ENCODE peak calls at places on chromosomes 6 and 20, in ten cellular contexts. One of them, this sample, is unnamed.

GRCh38 chr6:166512567-166512966 is 73.9 kb downstream of the RAMACL start:
- DNase-seq in gastrocnemius medialis: no peak
- DNase-seq in lower lobe of right lung: no peak
- DNase-seq in PC-9: no peak
- DNase-seq in PC-3: no peak
- DNase-seq in body of pancreas: no peak
- DNase-seq in pancreas: peak; percentile 6
- DNase-seq in left lung: no peak
- DNase-seq in Peyer's patch: peak; percentile 85
- DNase-seq in hepatocyte: no peak
- DNase-seq in this sample: no peak

GRCh38 chr6:150001295-150001990 is 23.9 kb downstream of the RAET1L start:
- DNase-seq in gastrocnemius medialis: no peak
- DNase-seq in lower lobe of right lung: no peak
- DNase-seq in PC-9: no peak
- DNase-seq in PC-3: no peak
- DNase-seq in body of pancreas: no peak
- DNase-seq in pancreas: no peak
- DNase-seq in left lung: no peak
- DNase-seq in Peyer's patch: no peak
- DNase-seq in hepatocyte: no peak
- DNase-seq in this sample: no peak

GRCh38 chr6:111589366-111589765 is 16.3 kb downstream of the TRAF3IP2 start:
- DNase-seq in gastrocnemius medialis: no peak
- DNase-seq in lower lobe of right lung: no peak
- DNase-seq in PC-9: peak; percentile 91
- DNase-seq in PC-3: peak; percentile 89
- DNase-seq in body of pancreas: no peak
- DNase-seq in pancreas: no peak
- DNase-seq in left lung: no peak
- DNase-seq in Peyer's patch: peak; percentile 69
- DNase-seq in hepatocyte: no peak
- DNase-seq in this sample: peak; percentile 39

GRCh38 chr6:150238294-150238693 is 95.5 kb downstream of the PPP1R14C start:
- DNase-seq in gastrocnemius medialis: no peak
- DNase-seq in lower lobe of right lung: peak; percentile 71
- DNase-seq in PC-9: no peak
- DNase-seq in PC-3: peak; percentile 24
- DNase-seq in body of pancreas: peak; percentile 76
- DNase-seq in pancreas: peak; percentile 56
- DNase-seq in left lung: peak; percentile 57
- DNase-seq in Peyer's patch: peak; percentile 50
- DNase-seq in hepatocyte: no peak
- DNase-seq in this sample: no peak

GRCh38 chr20:48541581-48542071 is 286.2 kb downstream of the PREX1 start:
- DNase-seq in gastrocnemius medialis: no peak
- DNase-seq in lower lobe of right lung: no peak
- DNase-seq in PC-9: no peak
- DNase-seq in PC-3: no peak
- DNase-seq in body of pancreas: no peak
- DNase-seq in pancreas: no peak
- DNase-seq in left lung: no peak
- DNase-seq in Peyer's patch: no peak
- DNase-seq in hepatocyte: no peak
- DNase-seq in this sample: no peak

GRCh38 chr6:1789092-1789491 is 179.4 kb downstream of the FOXC1 start:
- DNase-seq in gastrocnemius medialis: no peak
- DNase-seq in lower lobe of right lung: no peak
- DNase-seq in PC-9: no peak
- DNase-seq in PC-3: no peak
- DNase-seq in body of pancreas: no peak
- DNase-seq in pancreas: no peak
- DNase-seq in left lung: no peak
- DNase-seq in Peyer's patch: no peak
- DNase-seq in hepatocyte: no peak
- DNase-seq in this sample: no peak

GRCh38 chr6:104809116-104809515 is 50.6 kb downstream of the HACE1 start:
- DNase-seq in gastrocnemius medialis: no peak
- DNase-seq in lower lobe of right lung: no peak
- DNase-seq in PC-9: no peak
- DNase-seq in PC-3: no peak
- DNase-seq in body of pancreas: no peak
- DNase-seq in pancreas: no peak
- DNase-seq in left lung: no peak
- DNase-seq in Peyer's patch: no peak
- DNase-seq in hepatocyte: no peak
- DNase-seq in this sample: no peak

GRCh38 chr20:64108731-64109389 is 1.5 kb upstream of the NPBWR2 start:
- DNase-seq in gastrocnemius medialis: no peak
- DNase-seq in lower lobe of right lung: peak; percentile 26
- DNase-seq in PC-9: peak; percentile 32
- DNase-seq in PC-3: no peak
- DNase-seq in body of pancreas: no peak
- DNase-seq in pancreas: no peak
- DNase-seq in left lung: peak; percentile 11
- DNase-seq in Peyer's patch: peak; percentile 32
- DNase-seq in hepatocyte: no peak
- DNase-seq in this sample: peak; percentile 3

GRCh38 chr6:54868556-54868955 is 22.0 kb downstream of the FAM83B start:
- DNase-seq in gastrocnemius medialis: no peak
- DNase-seq in lower lobe of right lung: no peak
- DNase-seq in PC-9: no peak
- DNase-seq in PC-3: no peak
- DNase-seq in body of pancreas: no peak
- DNase-seq in pancreas: no peak
- DNase-seq in left lung: no peak
- DNase-seq in Peyer's patch: no peak
- DNase-seq in hepatocyte: no peak
- DNase-seq in this sample: no peak

GRCh38 chr20:257419-257818 is at the start of gene DEFB132:
- DNase-seq in gastrocnemius medialis: no peak
- DNase-seq in lower lobe of right lung: no peak
- DNase-seq in PC-9: no peak
- DNase-seq in PC-3: no peak
- DNase-seq in body of pancreas: no peak
- DNase-seq in pancreas: no peak
- DNase-seq in left lung: no peak
- DNase-seq in Peyer's patch: no peak
- DNase-seq in hepatocyte: no peak
- DNase-seq in this sample: no peak

GRCh38 chr6:3119040-3119723 is 671 bp downstream of the BPHL start:
- DNase-seq in gastrocnemius medialis: no peak
- DNase-seq in lower lobe of right lung: no peak
- DNase-seq in PC-9: no peak
- DNase-seq in PC-3: peak; percentile 35
- DNase-seq in body of pancreas: no peak
- DNase-seq in pancreas: no peak
- DNase-seq in left lung: no peak
- DNase-seq in Peyer's patch: peak; percentile 76
- DNase-seq in hepatocyte: peak; percentile 73
- DNase-seq in this sample: no peak

GRCh38 chr6:34246563-34247391 is 2.0 kb downstream of the SMIM29 start:
- DNase-seq in gastrocnemius medialis: no peak
- DNase-seq in lower lobe of right lung: peak; percentile 39
- DNase-seq in PC-9: peak; percentile 75
- DNase-seq in PC-3: peak; percentile 59
- DNase-seq in body of pancreas: peak; percentile 38
- DNase-seq in pancreas: no peak
- DNase-seq in left lung: no peak
- DNase-seq in Peyer's patch: peak; percentile 73
- DNase-seq in hepatocyte: peak; percentile 47
- DNase-seq in this sample: no peak

GRCh38 chr6:13870185-13870584 is 54.6 kb upstream of the RNF182 start:
- DNase-seq in gastrocnemius medialis: no peak
- DNase-seq in lower lobe of right lung: no peak
- DNase-seq in PC-9: no peak
- DNase-seq in PC-3: no peak
- DNase-seq in body of pancreas: no peak
- DNase-seq in pancreas: no peak
- DNase-seq in left lung: no peak
- DNase-seq in Peyer's patch: no peak
- DNase-seq in hepatocyte: no peak
- DNase-seq in this sample: no peak

GRCh38 chr6:90068264-90068663 is 174.0 kb downstream of the GJA10 start:
- DNase-seq in gastrocnemius medialis: no peak
- DNase-seq in lower lobe of right lung: no peak
- DNase-seq in PC-9: no peak
- DNase-seq in PC-3: peak; percentile 6
- DNase-seq in body of pancreas: no peak
- DNase-seq in pancreas: no peak
- DNase-seq in left lung: no peak
- DNase-seq in Peyer's patch: no peak
- DNase-seq in hepatocyte: peak; percentile 53
- DNase-seq in this sample: no peak

GRCh38 chr6:35295521-35296315 is 1.9 kb upstream of the DEF6 start:
- DNase-seq in gastrocnemius medialis: no peak
- DNase-seq in lower lobe of right lung: no peak
- DNase-seq in PC-9: no peak
- DNase-seq in PC-3: no peak
- DNase-seq in body of pancreas: no peak
- DNase-seq in pancreas: no peak
- DNase-seq in left lung: no peak
- DNase-seq in Peyer's patch: no peak
- DNase-seq in hepatocyte: no peak
- DNase-seq in this sample: no peak

GRCh38 chr20:3766832-3767433 is 620 bp downstream of the ADISSP start:
- DNase-seq in gastrocnemius medialis: no peak
- DNase-seq in lower lobe of right lung: peak; percentile 50
- DNase-seq in PC-9: peak; percentile 29
- DNase-seq in PC-3: peak; percentile 36
- DNase-seq in body of pancreas: no peak
- DNase-seq in pancreas: no peak
- DNase-seq in left lung: peak; percentile 43
- DNase-seq in Peyer's patch: no peak
- DNase-seq in hepatocyte: no peak
- DNase-seq in this sample: no peak

DNA sequence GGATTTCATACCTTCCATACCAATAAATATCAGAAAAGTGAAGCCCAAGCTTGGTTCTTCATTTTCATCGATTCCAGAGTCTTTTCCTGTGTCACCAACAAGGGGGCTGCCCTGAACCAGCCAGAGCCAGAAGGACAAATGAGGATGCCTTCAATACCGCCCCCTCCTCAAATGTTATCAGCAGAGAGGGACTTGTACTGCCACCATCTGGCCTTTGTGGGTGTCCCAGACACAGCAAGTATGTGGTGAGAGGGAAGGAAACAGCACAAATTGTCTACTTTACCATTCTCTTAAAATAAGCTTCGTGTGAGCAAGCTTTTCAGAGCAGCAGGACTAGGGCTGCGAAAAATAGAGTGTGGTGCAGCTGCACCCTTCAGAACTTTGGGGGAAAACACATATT is 165.3 kb downstream of the SOBP start:
- DNase-seq in gastrocnemius medialis: no peak
- DNase-seq in lower lobe of right lung: no peak
- DNase-seq in PC-9: no peak
- DNase-seq in PC-3: no peak
- DNase-seq in body of pancreas: no peak
- DNase-seq in pancreas: no peak
- DNase-seq in left lung: no peak
- DNase-seq in Peyer's patch: no peak
- DNase-seq in hepatocyte: no peak
- DNase-seq in this sample: no peak
- TF ChIP-seq CTCF in gastrocnemius medialis: no peak
- TF ChIP-seq CTCF in lower lobe of right lung: peak; percentile 33
- TF ChIP-seq CTCF in PC-9: peak; percentile 46
- TF ChIP-seq CTCF in PC-3: peak; percentile 40
- TF ChIP-seq CTCF in body of pancreas: peak; percentile 8
- TF ChIP-seq CTCF in pancreas: no peak
- TF ChIP-seq CTCF in left lung: no peak
- TF ChIP-seq CTCF in Peyer's patch: peak; percentile 35
- TF ChIP-seq CTCF in hepatocyte: peak; percentile 45
- TF ChIP-seq CTCF in this sample: no peak

DNA sequence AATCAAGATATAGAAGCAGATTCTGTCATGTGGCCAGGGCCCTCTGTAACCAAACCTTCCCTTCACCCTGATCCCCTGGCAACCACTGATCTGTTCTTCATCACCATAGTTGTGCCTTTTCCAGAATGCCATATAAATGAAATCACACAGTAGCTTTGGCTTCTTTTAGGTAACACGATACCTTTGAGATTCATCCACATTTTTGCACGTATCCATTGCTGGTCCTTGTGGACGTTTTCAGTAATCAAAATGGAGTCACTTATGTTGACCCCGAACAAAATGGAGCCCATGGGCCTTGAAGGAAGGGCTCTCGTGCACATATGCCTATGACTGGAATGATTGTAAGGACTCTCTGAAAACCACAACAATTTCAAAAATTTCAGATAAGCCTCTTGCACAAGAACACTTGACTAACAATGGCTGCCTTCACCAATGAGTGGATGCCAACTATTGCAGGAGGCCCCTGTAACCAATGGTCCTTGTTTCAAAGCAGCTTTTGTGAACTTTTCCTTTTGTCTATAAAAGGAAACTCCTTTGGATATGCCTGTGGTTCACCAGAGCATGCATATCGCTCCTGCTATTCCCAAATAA is 84.3 kb upstream of the RALY start:
- DNase-seq in gastrocnemius medialis: no peak
- DNase-seq in lower lobe of right lung: no peak
- DNase-seq in PC-9: peak; percentile 94
- DNase-seq in PC-3: peak; percentile 60
- DNase-seq in body of pancreas: no peak
- DNase-seq in pancreas: no peak
- DNase-seq in left lung: peak; percentile 39
- DNase-seq in Peyer's patch: no peak
- DNase-seq in hepatocyte: peak; percentile 21
- DNase-seq in this sample: no peak
- H3K27ac ChIP-seq in gastrocnemius medialis: no peak overlapping the region
- H3K27ac ChIP-seq in lower lobe of right lung: peak overlapping the region; percentile 64
- H3K27ac ChIP-seq in PC-9: peak overlapping the region; percentile 56
- H3K27ac ChIP-seq in PC-3: no peak overlapping the region
- H3K27ac ChIP-seq in body of pancreas: no peak overlapping the region
- H3K27ac ChIP-seq in pancreas: no peak overlapping the region
- H3K27ac ChIP-seq in left lung: peak overlapping the region; percentile 66
- H3K27ac ChIP-seq in Peyer's patch: no peak overlapping the region
- H3K27ac ChIP-seq in hepatocyte: peak overlapping the region; percentile 64
- H3K27ac ChIP-seq in this sample: peak overlapping the region; percentile 73

GRCh38 chr6:142694054-142694453 is 250.9 kb downstream of the HIVEP2 start:
- DNase-seq in gastrocnemius medialis: no peak
- DNase-seq in lower lobe of right lung: no peak
- DNase-seq in PC-9: no peak
- DNase-seq in PC-3: no peak
- DNase-seq in body of pancreas: no peak
- DNase-seq in pancreas: no peak
- DNase-seq in left lung: no peak
- DNase-seq in Peyer's patch: no peak
- DNase-seq in hepatocyte: no peak
- DNase-seq in this sample: no peak
- H3K4me3 ChIP-seq in gastrocnemius medialis: no peak overlapping the region
- H3K4me3 ChIP-seq in lower lobe of right lung: no peak overlapping the region
- H3K4me3 ChIP-seq in PC-9: no peak overlapping the region
- H3K4me3 ChIP-seq in PC-3: no peak overlapping the region
- H3K4me3 ChIP-seq in body of pancreas: no peak overlapping the region
- H3K4me3 ChIP-seq in pancreas: no peak overlapping the region
- H3K4me3 ChIP-seq in left lung: no peak overlapping the region
- H3K4me3 ChIP-seq in Peyer's patch: no peak overlapping the region
- H3K4me3 ChIP-seq in hepatocyte: no peak overlapping the region
- H3K4me3 ChIP-seq in this sample: no peak overlapping the region

GRCh38 chr20:16483024-16483423 is 90.2 kb downstream of the KIF16B start:
- DNase-seq in gastrocnemius medialis: no peak
- DNase-seq in lower lobe of right lung: no peak
- DNase-seq in PC-9: no peak
- DNase-seq in PC-3: no peak
- DNase-seq in body of pancreas: no peak
- DNase-seq in pancreas: no peak
- DNase-seq in left lung: no peak
- DNase-seq in Peyer's patch: no peak
- DNase-seq in hepatocyte: no peak
- DNase-seq in this sample: no peak
- TF ChIP-seq CTCF in gastrocnemius medialis: no peak
- TF ChIP-seq CTCF in lower lobe of right lung: no peak
- TF ChIP-seq CTCF in PC-9: no peak
- TF ChIP-seq CTCF in PC-3: no peak
- TF ChIP-seq CTCF in body of pancreas: no peak
- TF ChIP-seq CTCF in pancreas: no peak
- TF ChIP-seq CTCF in left lung: no peak
- TF ChIP-seq CTCF in Peyer's patch: no peak
- TF ChIP-seq CTCF in hepatocyte: no peak
- TF ChIP-seq CTCF in this sample: no peak

This sample was measured in ascending aorta.